ENCODE peak calls at places on chromosomes 1 and 21, in ten cellular contexts. K is occipital lobe; X is stimulated activated CD4-positive, alpha-beta T cell treated with anti-CD3 and anti-CD28 coated beads, Interleukin-12 subunit alpha, Interleukin-12 subunit beta, amount 100 ng/mL, for 4 hours; I is substantia nigra; U is pancreas; Z is breast epithelium; R is AG09309; D is mesendoderm; V is globus pallidus; C is activated naive CD8-positive, alpha-beta T cell treated with anti-CD3 and anti-CD28 coated beads for 36 hours. A is an unnamed sample.

GRCh38 chr1:89273324-89273778 is 691 bp upstream of the GBP5 start:
- DNase-seq in K (no peak), X (no peak), I (no peak), U (no peak), Z (no peak), R (no peak), D (no peak), V (no peak), C (peak; percentile 35), A (no peak)

GRCh38 chr1:193256019-193256418 is 69.6 kb upstream of the B3GALT2 start:
- DNase-seq in K (no peak), X (no peak), I (no peak), U (no peak), Z (no peak), R (no peak), D (no peak), V (no peak), C (no peak), A (no peak)

GRCh38 chr1:212466437-212466836 is 33.7 kb downstream of the NENF start:
- DNase-seq in K (no peak), X (no peak), I (no peak), U (no peak), Z (no peak), R (no peak), D (no peak), V (no peak), C (no peak), A (no peak)

GRCh38 chr1:245679796-245680195 is 525.0 kb downstream of the KIF26B start:
- DNase-seq in K (no peak), X (no peak), I (peak; percentile 33), U (no peak), Z (no peak), R (no peak), D (no peak), V (peak; percentile 47), C (no peak), A (no peak)

GRCh38 chr1:163535401-163535800 is 213.6 kb downstream of the NUF2 start:
- DNase-seq in K (no peak), X (no peak), I (no peak), U (no peak), Z (no peak), R (no peak), D (no peak), V (no peak), C (no peak), A (no peak)

GRCh38 chr1:200979574-200980451 is 43.7 kb downstream of the KIF21B start:
- DNase-seq in K (no peak), X (peak; percentile 66), I (no peak), U (no peak), Z (no peak), R (no peak), D (peak; percentile 76), V (no peak), C (peak; percentile 62), A (peak; percentile 81)

GRCh38 chr1:233168384-233168783 is 127.1 kb downstream of the PCNX2 start:
- DNase-seq in K (no peak), X (no peak), I (no peak), U (no peak), Z (no peak), R (no peak), D (no peak), V (no peak), C (no peak), A (no peak)

GRCh38 chr1:174153085-174153824 is 6.1 kb upstream of the RABGAP1L start:
- DNase-seq in K (no peak), X (no peak), I (no peak), U (no peak), Z (no peak), R (no peak), D (no peak), V (no peak), C (no peak), A (no peak)

GRCh38 chr1:211281322-211282022 is 22.3 kb downstream of the RCOR3 start:
- DNase-seq in K (no peak), X (no peak), I (no peak), U (no peak), Z (no peak), R (no peak), D (peak; percentile 57), V (no peak), C (no peak), A (no peak)

GRCh38 chr1:234564035-234565029 is 45.6 kb downstream of the IRF2BP2 start:
- DNase-seq in K (no peak), X (no peak), I (no peak), U (peak; percentile 36), Z (peak; percentile 92), R (peak; percentile 43), D (peak; percentile 93), V (no peak), C (no peak), A (no peak)

GRCh38 chr1:160108888-160109662 is 6.5 kb upstream of the ATP1A2 start:
- DNase-seq in K (no peak), X (peak; percentile 15), I (peak; percentile 23), U (no peak), Z (no peak), R (peak; percentile 28), D (peak; percentile 88), V (peak; percentile 48), C (no peak), A (peak; percentile 45)

GRCh38 chr1:38029081-38029681 is 16.6 kb downstream of the UTP11 start:
- DNase-seq in K (no peak), X (no peak), I (peak; percentile 59), U (no peak), Z (no peak), R (no peak), D (peak; percentile 89), V (no peak), C (no peak), A (no peak)

GRCh38 chr21:41319273-41319672 is 2.7 kb downstream of the FAM3B start:
- DNase-seq in K (no peak), X (no peak), I (no peak), U (no peak), Z (no peak), R (no peak), D (no peak), V (no peak), C (no peak), A (no peak)

GRCh38 chr21:46515109-46515508 is 56.4 kb downstream of the DIP2A start:
- DNase-seq in K (no peak), X (no peak), I (peak; percentile 61), U (peak; percentile 67), Z (no peak), R (no peak), D (no peak), V (peak; percentile 53), C (no peak), A (no peak)

GRCh38 chr1:92201973-92202372 is 15.7 kb upstream of the C1orf146 start:
- DNase-seq in K (no peak), X (no peak), I (no peak), U (no peak), Z (no peak), R (no peak), D (no peak), V (no peak), C (no peak), A (no peak)

GRCh38 chr1:53693773-53694717 is 44.9 kb downstream of the GLIS1 start:
- DNase-seq in K (no peak), X (no peak), I (no peak), U (no peak), Z (no peak), R (no peak), D (peak; percentile 51), V (no peak), C (no peak), A (no peak)

GRCh38 chr1:205840524-205840923 is 9.4 kb downstream of the PM20D1 start:
- DNase-seq in K (no peak), X (no peak), I (no peak), U (no peak), Z (no peak), R (no peak), D (peak; percentile 55), V (no peak), C (no peak), A (no peak)